ENCODE peak calls at places on chromosomes 11 and 22, in ten cellular contexts. O, U, V, W, S, A, H, X, J and B are unnamed samples.

GRCh38 chr11:1943977-1944376 is 3.2 kb upstream of the MRPL23 start:
- DNase-seq in O (peak), U (no peak), V (no peak), W (peak), S (peak), A (no peak), H (no peak), X (peak), J (peak), B (no peak)

GRCh38 chr11:9893474-9893873 is 229.6 kb downstream of the SWAP70 start:
- DNase-seq in O (no peak), U (no peak), V (no peak), W (no peak), S (no peak), A (no peak), H (no peak), X (no peak), J (no peak), B (no peak)

GRCh38 chr22:50670914-50671538 is 1.6 kb upstream of the SHANK3 start:
- DNase-seq in O (no peak), U (no peak), V (no peak), W (no peak), S (no peak), A (no peak), H (no peak), X (no peak), J (no peak), B (no peak)

GRCh38 chr11:10164621-10165020 is 129.4 kb downstream of the SBF2 start:
- DNase-seq in O (no peak), U (no peak), V (no peak), W (peak), S (no peak), A (no peak), H (no peak), X (no peak), J (no peak), B (no peak)

GRCh38 chr11:28463826-28464225 is 355.6 kb downstream of the METTL15 start:
- DNase-seq in O (no peak), U (no peak), V (no peak), W (peak), S (no peak), A (no peak), H (no peak), X (no peak), J (no peak), B (no peak)

GRCh38 chr22:17921871-17922821 is 102.2 kb downstream of the MICAL3 start:
- DNase-seq in O (no peak), U (peak), V (no peak), W (no peak), S (no peak), A (no peak), H (no peak), X (peak), J (no peak), B (no peak)

GRCh38 chr11:47768090-47768620 is 1.0 kb upstream of the FNBP4 start:
- DNase-seq in O (peak), U (no peak), V (peak), W (peak), S (peak), A (peak), H (peak), X (peak), J (peak), B (peak)

GRCh38 chr11:19789840-19790710 is 77.4 kb downstream of the NAV2 start:
- DNase-seq in O (no peak), U (no peak), V (no peak), W (peak), S (peak), A (no peak), H (no peak), X (no peak), J (peak), B (no peak)

GRCh38 chr11:107576497-107577086 is 11.1 kb upstream of the ALKBH8 start:
- DNase-seq in O (no peak), U (no peak), V (peak), W (peak), S (peak), A (peak), H (no peak), X (peak), J (peak), B (no peak)

GRCh38 chr22:27965547-27965946 is 46.5 kb upstream of the PITPNB start:
- DNase-seq in O (no peak), U (no peak), V (no peak), W (no peak), S (no peak), A (no peak), H (no peak), X (no peak), J (no peak), B (no peak)

GRCh38 chr11:114208371-114208770 is 87.8 kb upstream of the NNMT start:
- DNase-seq in O (no peak), U (no peak), V (peak), W (no peak), S (no peak), A (no peak), H (no peak), X (no peak), J (no peak), B (no peak)

GRCh38 chr22:30420401-30421178 is 5.0 kb upstream of the MTFP1 start:
- DNase-seq in O (peak), U (no peak), V (no peak), W (peak), S (peak), A (no peak), H (no peak), X (no peak), J (peak), B (no peak)